ENCODE peak calls at places on chromosomes 3 and 15, in seven cellular contexts. W is substantia nigra, I is NCI-H1930, O is renal cortical epithelial cell, C is IMR-90, H is iris pigment epithelial cell, Q is NCI-H510A treated with DMSO at 0.1 percent for 48 hours. Y is an unnamed sample.

GRCh38 chr15:96342611-96343528 is 12.4 kb downstream of the NR2F2 start:
- DNase-seq in I (no peak), C (no peak), W (no peak), O (no peak), Q (no peak), H (peak; percentile 68), Y (peak; percentile 54)

GRCh38 chr3:181534881-181535280 is 176.8 kb upstream of the SOX2 start:
- DNase-seq in Q (no peak), H (no peak), C (no peak), I (no peak), O (no peak), W (no peak), Y (no peak)

GRCh38 chr3:135448520-135448919 is 517.0 kb upstream of the PPP2R3A start:
- DNase-seq in O (no peak), Q (no peak), I (no peak), C (no peak), W (no peak), H (no peak), Y (no peak)

GRCh38 chr3:113404637-113405036 is 36.7 kb downstream of the CFAP44 start:
- DNase-seq in Q (no peak), C (no peak), H (no peak), W (no peak), I (no peak), O (no peak), Y (no peak)

GRCh38 chr15:91561371-91562100 is 292.0 kb upstream of the SLCO3A1 start:
- DNase-seq in C (peak; percentile 98), O (peak; percentile 62), I (no peak), H (peak; percentile 90), Q (no peak), W (peak; percentile 19), Y (peak; percentile 37)

GRCh38 chr3:45975696-45976095 is 19.9 kb downstream of the FYCO1 start:
- DNase-seq in I (no peak), Q (no peak), C (no peak), O (no peak), W (no peak), H (no peak), Y (no peak)

GRCh38 chr3:150118219-150118618 is 147.5 kb upstream of the PFN2 start:
- DNase-seq in H (no peak), Q (no peak), C (no peak), I (no peak), O (no peak), W (no peak), Y (no peak)

GRCh38 chr3:132352556-132353143 is 35.4 kb downstream of the ACP3 start:
- DNase-seq in Q (peak; percentile 62), W (no peak), I (peak; percentile 11), C (peak; percentile 68), H (peak; percentile 69), O (peak; percentile 67), Y (peak; percentile 41)

GRCh38 chr3:122560680-122561079 is 3.4 kb downstream of the PARP9 start:
- DNase-seq in Q (peak; percentile 45), I (no peak), W (no peak), H (peak; percentile 70), O (peak; percentile 70), C (peak; percentile 71), Y (peak; percentile 49)

GRCh38 chr3:182683335-182684257 is 109.7 kb upstream of the ATP11B start:
- DNase-seq in H (peak; percentile 67), O (peak; percentile 71), C (peak; percentile 68), Q (peak; percentile 92), I (peak; percentile 43), W (peak; percentile 44), Y (peak; percentile 48)

GRCh38 chr3:167723025-167723512 is 11.6 kb downstream of the PDCD10 start:
- DNase-seq in I (no peak), C (no peak), W (no peak), H (no peak), Q (no peak), O (no peak), Y (no peak)

GRCh38 chr3:108590443-108590842 is 921 bp downstream of the DZIP3 start:
- DNase-seq in C (no peak), Q (no peak), I (no peak), O (peak; percentile 15), H (peak; percentile 15), W (no peak), Y (no peak)

GRCh38 chr15:68259883-68260282 is 17.7 kb upstream of the FEM1B start:
- DNase-seq in H (no peak), C (no peak), O (no peak), W (no peak), I (no peak), Q (peak; percentile 55), Y (no peak)

GRCh38 chr3:134527037-134527436 is 41.2 kb downstream of the CEP63 start:
- DNase-seq in O (no peak), Q (no peak), H (peak; percentile 34), I (no peak), C (peak; percentile 18), W (no peak), Y (no peak)

GRCh38 chr15:25177955-25178801 is 223.4 kb downstream of the SNRPN start:
- DNase-seq in W (no peak), O (no peak), C (no peak), Q (no peak), I (no peak), H (no peak), Y (peak; percentile 7)

GRCh38 chr15:79195802-79196201 is 86.7 kb upstream of the ANKRD34C start:
- DNase-seq in I (no peak), Q (no peak), O (no peak), W (no peak), C (no peak), H (no peak), Y (no peak)

GRCh38 chr3:42476225-42477160 is 25.9 kb upstream of the VIPR1 start:
- DNase-seq in I (no peak), C (no peak), W (no peak), Q (peak; percentile 17), O (peak; percentile 63), H (no peak), Y (no peak)

GRCh38 chr3:73808862-73809509 is 184.2 kb upstream of the PDZRN3 start:
- DNase-seq in I (no peak), Q (no peak), W (no peak), C (no peak), O (no peak), H (no peak), Y (no peak)

GRCh38 chr3:65831733-65832425 is 206.8 kb downstream of the MAGI1 start:
- DNase-seq in Q (no peak), I (no peak), O (peak; percentile 83), H (peak; percentile 86), W (no peak), C (peak; percentile 40), Y (no peak)

GRCh38 chr3:54681706-54682105 is 246.2 kb downstream of the LRTM1 start:
- DNase-seq in O (peak; percentile 12), I (no peak), Q (no peak), H (no peak), C (no peak), W (no peak), Y (no peak)

GRCh38 chr3:162769559-162769958 is 1273.0 kb downstream of the OTOL1 start:
- DNase-seq in H (peak; percentile 6), Q (no peak), I (no peak), O (peak; percentile 54), C (peak; percentile 18), W (no peak), Y (no peak)

GRCh38 chr15:68586274-68586961 is 7.6 kb downstream of the CORO2B start:
- DNase-seq in W (no peak), I (no peak), O (peak; percentile 92), H (peak; percentile 74), C (peak; percentile 93), Q (no peak), Y (peak; percentile 55)

GRCh38 chr3:42035816-42036482 is 55.2 kb upstream of the TRAK1 start:
- DNase-seq in O (no peak), Q (no peak), H (no peak), W (no peak), I (no peak), C (no peak), Y (no peak)

GRCh38 chr3:30933478-30934207 is 39.2 kb upstream of the GADL1 start:
- DNase-seq in W (no peak), C (no peak), O (no peak), I (peak; percentile 62), Q (peak; percentile 53), H (no peak), Y (no peak)

GRCh38 chr15:38524156-38524555 is 40.5 kb downstream of the RASGRP1 start:
- DNase-seq in O (no peak), I (no peak), W (no peak), H (peak; percentile 50), C (peak; percentile 50), Q (no peak), Y (no peak)

GRCh38 chr3:127524300-127524896 is 66.1 kb downstream of the TPRA1 start:
- DNase-seq in W (no peak), C (no peak), O (no peak), Q (no peak), I (no peak), H (no peak), Y (no peak)

GRCh38 chr15:101035611-101036010 is 116.5 kb downstream of the LRRK1 start:
- DNase-seq in H (no peak), C (no peak), I (no peak), Q (no peak), W (no peak), O (no peak), Y (no peak)

GRCh38 chr15:79539426-79539825 is 107.3 kb downstream of the MINAR1 start:
- DNase-seq in W (no peak), O (no peak), I (no peak), C (no peak), Q (no peak), H (no peak), Y (no peak)

GRCh38 chr15:86849563-86849962 is 769.9 kb downstream of the AGBL1 start:
- DNase-seq in H (no peak), O (no peak), C (no peak), W (no peak), I (no peak), Q (no peak), Y (no peak)

Y was measured in uterus.